ENCODE peak calls at places on chromosomes 13 and 19, in eight cellular contexts. N is epithelial cell of esophagus, E is astrocyte of the spinal cord, Z is OCI-LY7, I is fibroblast of lung, A is RWPE1, O is type B pancreatic cell, Y is gastrocnemius medialis. Q is an unnamed sample.

GRCh38 chr19:29467824-29468401 is 57.9 kb upstream of the VSTM2B start:
- DNase-seq in N (peak), E (no peak), Z (peak), I (no peak), A (peak), O (no peak), Y (no peak), Q (peak)

GRCh38 chr13:34372581-34372980 is 554.6 kb downstream of the RFC3 start:
- DNase-seq in N (no peak), E (no peak), Z (no peak), I (no peak), A (no peak), O (no peak), Y (no peak), Q (no peak)

GRCh38 chr19:43662487-43662886 is 7.5 kb downstream of the PLAUR start:
- DNase-seq in N (no peak), E (no peak), Z (no peak), I (no peak), A (no peak), O (no peak), Y (no peak), Q (no peak)

GRCh38 chr13:32309312-32309711 is 5.9 kb downstream of the ZAR1L start:
- DNase-seq in N (no peak), E (no peak), Z (peak), I (peak), A (no peak), O (no peak), Y (no peak), Q (no peak)

GRCh38 chr13:79455331-79455730 is 25.6 kb upstream of the NDFIP2 start:
- DNase-seq in N (peak), E (no peak), Z (no peak), I (no peak), A (no peak), O (no peak), Y (no peak), Q (no peak)

GRCh38 chr13:20740021-20740420 is 33.7 kb downstream of the EEF1AKMT1 start:
- DNase-seq in N (no peak), E (no peak), Z (no peak), I (no peak), A (no peak), O (no peak), Y (no peak), Q (no peak)

GRCh38 chr13:46211521-46212351 is at the start of gene LRRC63:
- DNase-seq in N (peak), E (peak), Z (no peak), I (peak), A (peak), O (peak), Y (peak), Q (peak)

GRCh38 chr13:23636360-23636759 is 66.1 kb downstream of the TNFRSF19 start:
- DNase-seq in N (no peak), E (no peak), Z (no peak), I (no peak), A (no peak), O (no peak), Y (no peak), Q (no peak)

GRCh38 chr13:80100636-80101035 is 240.3 kb downstream of the SPRY2 start:
- DNase-seq in N (no peak), E (no peak), Z (no peak), I (no peak), A (no peak), O (no peak), Y (no peak), Q (no peak)

GRCh38 chr13:29578300-29579048 is 17.0 kb downstream of the SLC7A1 start:
- DNase-seq in N (no peak), E (no peak), Z (no peak), I (no peak), A (no peak), O (no peak), Y (no peak), Q (no peak)

GRCh38 chr13:39557285-39557955 is 45.6 kb downstream of the LHFPL6 start:
- DNase-seq in N (no peak), E (no peak), Z (no peak), I (no peak), A (no peak), O (no peak), Y (no peak), Q (no peak)

GRCh38 chr13:38348890-38349289 is 761 bp upstream of the UFM1 start:
- DNase-seq in N (peak), E (peak), Z (no peak), I (no peak), A (peak), O (no peak), Y (no peak), Q (no peak)

GRCh38 chr13:42001580-42001979 is 40.7 kb upstream of the VWA8 start:
- DNase-seq in N (peak), E (peak), Z (no peak), I (peak), A (peak), O (no peak), Y (no peak), Q (no peak)

GRCh38 chr13:107669356-107669755 is 546.0 kb downstream of the LIG4 start:
- DNase-seq in N (no peak), E (peak), Z (no peak), I (no peak), A (no peak), O (no peak), Y (no peak), Q (no peak)

GRCh38 chr13:80086304-80086721 is 254.6 kb downstream of the SPRY2 start:
- DNase-seq in N (peak), E (peak), Z (no peak), I (no peak), A (peak), O (no peak), Y (no peak), Q (no peak)

GRCh38 chr13:51988988-51989618 is 22.1 kb downstream of the ATP7B start:
- DNase-seq in N (no peak), E (no peak), Z (no peak), I (no peak), A (no peak), O (no peak), Y (no peak), Q (no peak)

GRCh38 chr19:40225440-40226305 is 816 bp downstream of the CCNP start:
- DNase-seq in N (no peak), E (peak), Z (no peak), I (peak), A (no peak), O (no peak), Y (no peak), Q (no peak)

GRCh38 chr13:61024046-61024445 is 391.6 kb downstream of the PCDH20 start:
- DNase-seq in N (no peak), E (no peak), Z (no peak), I (no peak), A (no peak), O (no peak), Y (no peak), Q (no peak)

GRCh38 chr13:28318418-28318995 is 176.4 kb downstream of the FLT1 start:
- DNase-seq in N (no peak), E (no peak), Z (peak), I (no peak), A (no peak), O (no peak), Y (no peak), Q (no peak)

GRCh38 chr19:913080-913748 is at the start of gene R3HDM4:
- DNase-seq in N (peak), E (no peak), Z (peak), I (peak), A (peak), O (no peak), Y (peak), Q (peak)

GRCh38 chr13:42307461-42307860 is 35.5 kb downstream of the AKAP11 start:
- DNase-seq in N (no peak), E (no peak), Z (no peak), I (no peak), A (no peak), O (no peak), Y (no peak), Q (no peak)

GRCh38 chr13:48156466-48156865 is 61.6 kb upstream of the MED4 start:
- DNase-seq in N (peak), E (no peak), Z (peak), I (no peak), A (no peak), O (no peak), Y (no peak), Q (no peak)

GRCh38 chr13:75879656-75880055 is 243.5 kb downstream of the LMO7 start:
- DNase-seq in N (no peak), E (no peak), Z (no peak), I (no peak), A (no peak), O (no peak), Y (no peak), Q (no peak)

GRCh38 chr19:32581704-32582164 is 744 bp downstream of the PDCD5 start:
- DNase-seq in N (peak), E (peak), Z (peak), I (peak), A (peak), O (no peak), Y (peak), Q (no peak)

GRCh38 chr13:107069107-107069776 is 501.3 kb upstream of the ARGLU1 start:
- DNase-seq in N (no peak), E (no peak), Z (peak), I (peak), A (no peak), O (no peak), Y (no peak), Q (no peak)

GRCh38 chr13:51524312-51524711 is 60.0 kb upstream of the WDFY2 start:
- DNase-seq in N (peak), E (no peak), Z (no peak), I (peak), A (no peak), O (no peak), Y (no peak), Q (no peak)

GRCh38 chr19:2039082-2039958 is 11.7 kb downstream of the MKNK2 start:
- DNase-seq in N (no peak), E (no peak), Z (no peak), I (no peak), A (no peak), O (no peak), Y (peak), Q (no peak)

GRCh38 chr13:55816976-55817601 is 1323.6 kb upstream of the PRR20A start:
- DNase-seq in N (no peak), E (no peak), Z (no peak), I (no peak), A (no peak), O (no peak), Y (no peak), Q (no peak)

GRCh38 chr13:30045916-30046704 is 195.7 kb upstream of the UBL3 start:
- DNase-seq in N (peak), E (peak), Z (no peak), I (no peak), A (no peak), O (no peak), Y (no peak), Q (no peak)

GRCh38 chr19:14505488-14506239 is 9.7 kb upstream of the GIPC1 start:
- DNase-seq in N (peak), E (peak), Z (peak), I (peak), A (peak), O (peak), Y (no peak), Q (peak)

GRCh38 chr13:106599875-106600797 is 32.2 kb upstream of the ARGLU1 start:
- DNase-seq in N (no peak), E (peak), Z (no peak), I (peak), A (no peak), O (no peak), Y (no peak), Q (no peak)

GRCh38 chr13:32318072-32318471 is 2.8 kb downstream of the BRCA2 start:
- DNase-seq in N (no peak), E (no peak), Z (no peak), I (no peak), A (no peak), O (no peak), Y (no peak), Q (no peak)

GRCh38 chr13:22062478-22063205 is 391.8 kb downstream of the FGF9 start:
- DNase-seq in N (peak), E (no peak), Z (no peak), I (peak), A (no peak), O (no peak), Y (no peak), Q (no peak)

GRCh38 chr13:25678398-25678797 is 306.6 kb downstream of the ATP8A2 start:
- DNase-seq in N (no peak), E (no peak), Z (no peak), I (no peak), A (no peak), O (no peak), Y (peak), Q (no peak)

GRCh38 chr19:48966541-48967345 is 1.6 kb downstream of the FTL start:
- DNase-seq in N (no peak), E (no peak), Z (no peak), I (no peak), A (no peak), O (no peak), Y (no peak), Q (no peak)

GRCh38 chr13:22047082-22047784 is 376.4 kb downstream of the FGF9 start:
- DNase-seq in N (peak), E (no peak), Z (no peak), I (peak), A (no peak), O (no peak), Y (no peak), Q (no peak)

GRCh38 chr13:93180376-93180966 is 46.1 kb upstream of the GPC6 start:
- DNase-seq in N (no peak), E (peak), Z (no peak), I (peak), A (no peak), O (no peak), Y (no peak), Q (no peak)

GRCh38 chr19:48400018-48400742 is 6.7 kb downstream of the GRIN2D start:
- DNase-seq in N (peak), E (peak), Z (no peak), I (peak), A (no peak), O (no peak), Y (no peak), Q (peak)

GRCh38 chr19:40801449-40802299 is 2.7 kb downstream of the EGLN2 start:
- DNase-seq in N (no peak), E (no peak), Z (no peak), I (no peak), A (no peak), O (no peak), Y (no peak), Q (no peak)

GRCh38 chr13:112348642-112349345 is 27.4 kb upstream of the SPACA7 start:
- DNase-seq in N (no peak), E (no peak), Z (no peak), I (no peak), A (no peak), O (no peak), Y (no peak), Q (no peak)

GRCh38 chr13:112346899-112347229 is 29.3 kb upstream of the SPACA7 start:
- DNase-seq in N (no peak), E (no peak), Z (no peak), I (no peak), A (no peak), O (peak), Y (no peak), Q (no peak)

GRCh38 chr13:112351825-112352224 is 24.3 kb upstream of the SPACA7 start:
- DNase-seq in N (no peak), E (no peak), Z (no peak), I (no peak), A (no peak), O (no peak), Y (no peak), Q (no peak)

GRCh38 chr13:112349681-112350080 is 26.5 kb upstream of the SPACA7 start:
- DNase-seq in N (no peak), E (no peak), Z (no peak), I (no peak), A (no peak), O (no peak), Y (no peak), Q (no peak)

GRCh38 chr13:112350300-112350699 is 25.9 kb upstream of the SPACA7 start:
- DNase-seq in N (no peak), E (no peak), Z (no peak), I (no peak), A (no peak), O (no peak), Y (no peak), Q (no peak)
- TF ChIP-seq CTCF in N (no peak), E (no peak), Z (no peak), I (no peak), A (no peak), O (no peak), Y (no peak), Q (no peak)

DNA sequence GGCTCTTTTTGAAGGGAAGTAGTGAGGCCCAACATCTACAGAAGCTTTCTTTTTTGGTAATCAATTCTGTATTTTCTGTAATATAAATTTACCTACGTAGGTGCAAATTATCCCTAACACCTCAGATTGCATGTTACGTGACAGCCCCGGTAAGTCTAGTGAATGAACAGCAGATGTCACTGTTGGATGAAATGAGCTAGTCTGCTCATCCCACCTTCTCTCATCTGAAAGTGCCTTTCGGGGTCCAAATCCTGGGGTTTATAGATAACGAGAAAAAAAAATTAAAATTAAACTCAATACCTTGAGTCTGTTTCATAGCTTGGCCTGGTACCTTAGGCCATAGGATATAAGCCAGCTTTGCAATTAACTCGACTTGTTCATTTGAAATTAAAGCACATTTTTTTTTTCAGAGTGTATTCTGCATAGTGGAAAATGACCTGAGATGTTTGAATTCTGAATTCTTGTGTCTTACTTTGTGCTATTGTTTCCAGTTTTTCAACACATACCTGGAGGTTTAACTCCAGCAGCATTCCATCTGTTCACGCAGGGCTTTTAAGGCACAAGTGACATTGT is 548.2 kb downstream of the GPC5 start:
- DNase-seq in N (peak), E (peak), Z (peak), I (peak), A (peak), O (no peak), Y (no peak), Q (peak)
- TF ChIP-seq CTCF in N (peak), E (peak), Z (no peak), I (peak), A (peak), O (peak), Y (no peak), Q (peak)

GRCh38 chr13:68275758-68276157 is 1045.6 kb upstream of the PCDH9 start:
- DNase-seq in N (no peak), E (no peak), Z (peak), I (no peak), A (no peak), O (no peak), Y (no peak), Q (no peak)
- TF ChIP-seq CTCF in N (no peak), E (no peak), Z (no peak), I (no peak), A (no peak), O (no peak), Y (no peak), Q (no peak)

GRCh38 chr19:53537523-53538377 is at the start of gene ZNF331:
- DNase-seq in N (peak), E (peak), Z (peak), I (peak), A (peak), O (peak), Y (peak), Q (peak)
- TF ChIP-seq CTCF in N (peak), E (peak), Z (peak), I (peak), A (peak), O (peak), Y (peak), Q (peak)

DNA sequence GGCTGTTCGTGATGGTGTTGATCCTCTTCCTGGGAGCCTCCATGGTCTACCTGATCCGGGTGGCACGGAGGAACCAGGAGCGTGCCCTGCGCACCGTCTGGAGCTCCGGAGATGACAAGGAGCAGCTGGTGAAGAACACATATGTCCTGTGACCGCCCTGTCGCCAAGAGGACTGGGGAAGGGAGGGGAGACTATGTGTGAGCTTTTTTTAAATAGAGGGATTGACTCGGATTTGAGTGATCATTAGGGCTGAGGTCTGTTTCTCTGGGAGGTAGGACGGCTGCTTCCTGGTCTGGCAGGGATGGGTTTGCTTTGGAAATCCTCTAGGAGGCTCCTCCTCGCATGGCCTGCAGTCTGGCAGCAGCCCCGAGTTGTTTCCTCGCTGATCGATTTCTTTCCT is 12.2 kb upstream of the C19orf33 start:
- DNase-seq in N (no peak), E (no peak), Z (no peak), I (no peak), A (no peak), O (no peak), Y (no peak), Q (no peak)
- TF ChIP-seq CTCF in N (no peak), E (no peak), Z (no peak), I (peak), A (no peak), O (no peak), Y (no peak), Q (no peak)

GRCh38 chr19:37719111-37719926 is at the start of gene ZNF607:
- DNase-seq in N (peak), E (peak), Z (peak), I (peak), A (peak), O (peak), Y (peak), Q (peak)

GRCh38 chr19:37716140-37716539 is 3.4 kb downstream of the ZNF607 start:
- DNase-seq in N (no peak), E (no peak), Z (no peak), I (no peak), A (no peak), O (no peak), Y (no peak), Q (no peak)

GRCh38 chr19:37725181-37725580 is 5.6 kb upstream of the ZNF607 start:
- DNase-seq in N (no peak), E (no peak), Z (no peak), I (no peak), A (no peak), O (no peak), Y (no peak), Q (no peak)

GRCh38 chr19:37718357-37718756 is 1.2 kb downstream of the ZNF607 start:
- DNase-seq in N (peak), E (no peak), Z (peak), I (no peak), A (no peak), O (no peak), Y (no peak), Q (no peak)

DNA sequence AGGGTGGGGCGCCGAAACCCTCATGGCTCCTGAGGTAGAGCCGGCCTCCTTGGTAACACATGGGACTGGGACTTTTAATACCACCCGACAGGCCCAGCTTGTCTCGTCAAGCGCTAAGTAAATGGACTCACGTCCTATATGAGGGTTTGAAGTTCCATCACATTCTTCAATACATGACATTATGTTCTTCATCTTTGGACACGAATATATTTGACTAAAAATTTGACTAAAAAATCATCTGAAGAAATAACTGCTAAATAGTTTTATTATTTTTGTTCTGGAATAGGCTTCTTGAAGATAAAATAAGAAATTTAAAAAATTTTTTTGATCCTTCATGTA is 335 bp upstream of the ZNF607 start:
- DNase-seq in N (no peak), E (no peak), Z (no peak), I (no peak), A (no peak), O (no peak), Y (no peak), Q (no peak)
- TF ChIP-seq CTCF in N (no peak), E (no peak), Z (peak), I (no peak), A (no peak), O (peak), Y (no peak), Q (no peak)

GRCh38 chr13:97223711-97224461 is 1.8 kb downstream of the MBNL2 start:
- DNase-seq in N (peak), E (peak), Z (peak), I (peak), A (peak), O (no peak), Y (peak), Q (no peak)
- TF ChIP-seq CTCF in N (no peak), E (no peak), Z (no peak), I (no peak), A (no peak), O (no peak), Y (no peak), Q (no peak)

GRCh38 chr13:43804461-43805070 is 17.8 kb upstream of the ENOX1 start:
- DNase-seq in N (peak), E (peak), Z (peak), I (peak), A (peak), O (no peak), Y (no peak), Q (peak)
- TF ChIP-seq CTCF in N (peak), E (peak), Z (peak), I (peak), A (peak), O (peak), Y (peak), Q (peak)

GRCh38 chr13:68064371-68064770 is 834.2 kb upstream of the PCDH9 start:
- DNase-seq in N (no peak), E (no peak), Z (no peak), I (no peak), A (no peak), O (no peak), Y (no peak), Q (no peak)

GRCh38 chr13:68063181-68063580 is 833.0 kb upstream of the PCDH9 start:
- DNase-seq in N (no peak), E (no peak), Z (no peak), I (no peak), A (no peak), O (no peak), Y (no peak), Q (no peak)

GRCh38 chr13:68066879-68067513 is 836.9 kb upstream of the PCDH9 start:
- DNase-seq in N (peak), E (no peak), Z (no peak), I (no peak), A (no peak), O (no peak), Y (no peak), Q (no peak)
- TF ChIP-seq CTCF in N (no peak), E (no peak), Z (no peak), I (no peak), A (no peak), O (no peak), Y (no peak), Q (no peak)

Q was measured in GM20000.